ENCODE peak calls at places on chromosomes 2 and 18, in six cellular contexts. F, J, H, C, O and U are unnamed samples.

GRCh38 chr2:189337648-189338047 is 103.6 kb upstream of the WDR75 start:
- DNase-seq in F (no peak), J (no peak), O (no peak), H (no peak), C (no peak), U (no peak)

GRCh38 chr2:176473177-176473576 is 203.9 kb downstream of the MTX2 start:
- DNase-seq in O (peak; percentile 54), C (peak; percentile 57), J (no peak), F (no peak), H (peak; percentile 31), U (peak; percentile 27)

GRCh38 chr2:190911813-190912212 is 31.2 kb downstream of the GLS start:
- DNase-seq in H (no peak), O (no peak), F (no peak), J (no peak), C (no peak), U (no peak)

GRCh38 chr2:167759531-167759930 is 487.9 kb downstream of the STK39 start:
- DNase-seq in O (no peak), H (no peak), C (no peak), F (no peak), J (no peak), U (no peak)

GRCh38 chr2:101873543-101873942 is 118.2 kb upstream of the IL1R2 start:
- DNase-seq in C (no peak), H (no peak), F (no peak), O (no peak), J (no peak), U (no peak)

GRCh38 chr2:18439716-18440115 is 120.7 kb downstream of the RDH14 start:
- DNase-seq in O (no peak), H (no peak), F (no peak), J (no peak), C (no peak), U (no peak)

GRCh38 chr2:28209312-28209711 is 183.3 kb upstream of the FOSL2 start:
- DNase-seq in C (no peak), F (no peak), H (no peak), O (no peak), J (no peak), U (no peak)

GRCh38 chr18:32772580-32773186 is at the start of gene KLHL14:
- DNase-seq in H (no peak), C (no peak), J (no peak), O (no peak), F (no peak), U (no peak)

GRCh38 chr2:64913357-64913869 is 75.8 kb upstream of the SLC1A4 start:
- DNase-seq in O (no peak), C (no peak), F (peak; percentile 26), J (no peak), H (no peak), U (no peak)

GRCh38 chr2:99754215-99754614 is 264.4 kb upstream of the REV1 start:
- DNase-seq in O (no peak), F (no peak), J (no peak), C (no peak), H (no peak), U (no peak)

GRCh38 chr18:33577688-33578370 is at the start of gene ASXL3:
- DNase-seq in F (peak; percentile 40), C (peak; percentile 80), H (peak; percentile 17), J (no peak), O (peak; percentile 84), U (peak; percentile 44)

GRCh38 chr2:10079931-10080535 is at the start of gene CYS1:
- DNase-seq in F (no peak), O (peak; percentile 68), H (no peak), J (no peak), C (no peak), U (no peak)

GRCh38 chr2:33144243-33144642 is 197.5 kb downstream of the LTBP1 start:
- DNase-seq in J (no peak), C (no peak), O (no peak), H (no peak), F (no peak), U (no peak)

GRCh38 chr18:44733069-44733753 is 52.5 kb downstream of the SETBP1 start:
- DNase-seq in J (peak; percentile 48), H (peak; percentile 28), O (no peak), F (peak; percentile 58), C (no peak), U (no peak)

DNA sequence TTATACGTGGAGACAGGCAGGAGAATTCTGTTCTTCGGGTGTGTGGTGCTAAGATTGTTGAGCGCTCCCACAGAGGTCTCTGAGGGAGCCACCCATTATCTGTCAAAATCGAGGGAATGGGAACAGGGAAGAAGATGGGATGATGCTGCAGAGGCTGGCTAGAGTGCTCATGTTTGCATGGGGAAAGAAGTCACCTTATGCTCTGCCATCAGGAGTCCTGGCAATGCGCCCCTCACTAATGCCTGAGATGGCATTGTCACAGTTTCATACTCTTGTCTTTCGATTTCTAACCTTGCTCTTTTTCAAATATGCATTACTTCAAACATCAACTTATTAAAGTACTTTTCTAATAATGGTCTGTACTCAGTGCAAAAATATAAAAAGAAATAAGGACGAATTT is 463.3 kb upstream of the CELF4 start:
- DNase-seq in O (no peak), J (no peak), F (no peak), C (no peak), H (no peak), U (no peak)
- TF ChIP-seq POLR2A in O (no peak), J (no peak), F (no peak), C (no peak), H (no peak), U (no peak)

GRCh38 chr2:209368406-209368805 is 55.4 kb upstream of the MAP2 start:
- DNase-seq in F (no peak), H (no peak), J (no peak), C (no peak), O (no peak), U (no peak)
- H3K4me3 ChIP-seq in F (no peak overlapping the region), H (no peak overlapping the region), J (no peak overlapping the region), C (no peak overlapping the region), O (no peak overlapping the region), U (no peak overlapping the region)

DNA sequence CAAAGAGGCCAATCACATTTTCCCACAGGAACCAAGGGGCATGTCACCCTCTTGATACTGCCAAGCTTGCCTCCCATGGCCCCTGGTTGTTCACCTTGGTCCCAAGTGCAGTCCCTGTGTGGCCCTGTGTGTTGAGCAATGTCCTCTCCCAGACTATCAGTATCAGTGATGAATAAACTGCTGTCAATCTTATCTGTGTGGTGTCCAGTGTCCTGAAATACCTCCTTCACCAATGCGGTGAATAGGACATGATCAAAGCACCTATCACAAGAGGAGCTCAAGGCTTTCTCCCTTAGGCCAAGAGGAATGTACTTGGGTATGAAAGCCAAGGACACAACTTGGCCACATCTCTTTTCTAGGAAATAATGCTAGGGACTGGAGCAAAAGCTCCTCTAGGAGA is 68.2 kb downstream of the MAIP1 start:
- DNase-seq in C (no peak), H (no peak), J (no peak), F (no peak), O (no peak), U (no peak)
- TF ChIP-seq POLR2A in C (no peak), H (no peak), J (no peak), F (no peak), O (no peak), U (no peak)

GRCh38 chr2:67522154-67522553 is 125.0 kb downstream of the ETAA1 start:
- DNase-seq in O (no peak), F (no peak), H (no peak), J (no peak), C (no peak), U (no peak)
- H3K4me3 ChIP-seq in O (no peak overlapping the region), F (no peak overlapping the region), H (no peak overlapping the region), J (no peak overlapping the region), C (no peak overlapping the region), U (no peak overlapping the region)

GRCh38 chr2:74554821-74555531 is 456 bp downstream of the DOK1 start:
- DNase-seq in J (no peak), O (peak; percentile 67), H (peak; percentile 50), F (peak; percentile 49), C (peak; percentile 73), U (peak; percentile 42)
- TF ChIP-seq POLR2A in J (no peak), O (no peak), H (no peak), F (peak; percentile 44), C (no peak), U (no peak)

GRCh38 chr2:72925328-72925943 is 8.1 kb downstream of the EMX1 start:
- DNase-seq in O (no peak), J (peak; percentile 0), H (no peak), F (no peak), C (no peak), U (no peak)

GRCh38 chr2:72923833-72924352 is 6.6 kb downstream of the EMX1 start:
- DNase-seq in F (no peak), O (no peak), C (no peak), H (no peak), J (peak; percentile 8), U (no peak)

GRCh38 chr2:72927066-72927465 is 9.7 kb downstream of the EMX1 start:
- DNase-seq in J (no peak), C (no peak), O (no peak), F (no peak), H (no peak), U (no peak)

GRCh38 chr2:72926368-72926767 is 9.0 kb downstream of the EMX1 start:
- DNase-seq in F (no peak), C (no peak), J (no peak), O (no peak), H (no peak), U (no peak)

GRCh38 chr2:72924353-72925240 is 7.3 kb downstream of the EMX1 start:
- DNase-seq in F (no peak), O (no peak), J (peak; percentile 10), C (no peak), H (no peak), U (peak; percentile 61)
- H3K4me3 ChIP-seq in F (no peak overlapping the region), O (no peak overlapping the region), J (no peak overlapping the region), C (no peak overlapping the region), H (no peak overlapping the region), U (no peak overlapping the region)

GRCh38 chr2:88692187-88692586 is 714 bp downstream of the RPIA start:
- DNase-seq in H (peak; percentile 30), O (no peak), F (peak; percentile 46), C (peak; percentile 52), J (no peak), U (no peak)

GRCh38 chr2:88691339-88692183 is at the start of gene RPIA:
- DNase-seq in O (peak; percentile 98), F (peak; percentile 100), H (peak; percentile 99), C (peak; percentile 99), J (peak; percentile 99), U (peak; percentile 100)

GRCh38 chr2:88687384-88687783 is 4.1 kb upstream of the RPIA start:
- DNase-seq in C (no peak), H (no peak), J (no peak), O (no peak), F (no peak), U (no peak)

GRCh38 chr2:88694015-88694414 is 2.5 kb downstream of the RPIA start:
- DNase-seq in C (peak; percentile 78), F (peak; percentile 71), O (no peak), H (no peak), J (peak; percentile 89), U (peak; percentile 24)

DNA sequence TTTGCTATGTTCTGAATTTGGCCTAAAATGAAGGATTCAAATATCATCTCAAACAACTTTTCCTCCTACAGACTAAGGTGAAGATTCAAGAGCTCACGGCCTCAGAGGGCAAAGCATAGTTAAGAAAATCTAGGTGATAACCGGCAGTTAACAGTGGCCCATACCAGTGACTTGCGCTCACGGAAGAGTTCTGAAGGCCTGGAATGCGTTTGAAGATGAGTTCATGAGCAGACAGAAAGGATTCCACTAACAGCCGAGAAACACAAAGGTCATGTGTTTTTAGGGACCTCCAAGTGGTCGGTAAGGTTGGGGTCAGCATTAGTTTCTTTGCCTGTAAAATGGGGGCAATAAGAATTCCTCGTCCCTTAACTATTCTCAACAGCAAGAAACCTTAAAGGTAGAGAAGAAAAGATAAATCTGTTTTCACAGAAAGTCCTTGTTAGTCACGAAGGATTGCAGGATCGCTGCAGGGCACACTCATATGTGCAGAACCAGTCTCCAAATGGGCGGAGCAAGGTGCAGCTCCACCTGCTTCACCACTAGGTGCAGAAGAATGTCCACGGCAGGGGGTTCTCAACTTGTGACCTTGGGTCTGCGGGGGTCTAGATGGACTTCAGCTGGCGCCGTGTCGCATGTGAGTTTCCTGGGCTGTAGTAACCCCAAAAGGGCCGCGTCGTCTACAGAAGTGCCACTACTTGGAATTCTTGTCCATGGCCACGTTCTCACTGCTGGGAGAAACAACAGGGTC is 708 bp upstream of the RPIA start:
- DNase-seq in C (peak; percentile 56), O (no peak), J (peak; percentile 37), H (peak; percentile 35), F (peak; percentile 66), U (no peak)
- TF ChIP-seq POLR2A in C (no peak), O (no peak), J (no peak), H (no peak), F (no peak), U (no peak)